ENCODE peak calls at places on chromosomes 3 and 15, in eight cellular contexts. A, O, S, K, V, P, R and U are unnamed samples.

GRCh38 chr3:21620511-21621395 is 130.3 kb downstream of the ZNF385D start:
- DNase-seq in A (no peak), O (peak), S (no peak), K (no peak), V (no peak), P (no peak), R (peak), U (no peak)

GRCh38 chr3:137947120-137947519 is 62.8 kb upstream of the CLDN18 start:
- DNase-seq in A (no peak), O (no peak), S (no peak), K (no peak), V (no peak), P (no peak), R (no peak), U (no peak)

GRCh38 chr15:49742381-49742780 is 121.5 kb downstream of the DTWD1 start:
- DNase-seq in A (no peak), O (no peak), S (no peak), K (no peak), V (no peak), P (no peak), R (no peak), U (no peak)

GRCh38 chr3:188468672-188469071 is 314.7 kb downstream of the LPP start:
- DNase-seq in A (peak), O (no peak), S (no peak), K (no peak), V (peak), P (no peak), R (no peak), U (peak)

GRCh38 chr3:188049890-188050530 is 103.9 kb upstream of the LPP start:
- DNase-seq in A (no peak), O (no peak), S (peak), K (peak), V (no peak), P (peak), R (no peak), U (no peak)

GRCh38 chr3:195147649-195148121 is 123.3 kb downstream of the XXYLT1 start:
- DNase-seq in A (no peak), O (no peak), S (peak), K (peak), V (no peak), P (peak), R (no peak), U (no peak)

GRCh38 chr3:131960324-131960723 is 74.5 kb downstream of the CPNE4 start:
- DNase-seq in A (no peak), O (peak), S (no peak), K (no peak), V (no peak), P (no peak), R (no peak), U (no peak)

GRCh38 chr3:155409336-155409735 is 115.9 kb upstream of the STRIT1 start:
- DNase-seq in A (no peak), O (no peak), S (no peak), K (no peak), V (no peak), P (no peak), R (no peak), U (no peak)

GRCh38 chr3:131917006-131917405 is 117.8 kb downstream of the CPNE4 start:
- DNase-seq in A (no peak), O (peak), S (no peak), K (no peak), V (no peak), P (no peak), R (no peak), U (no peak)

GRCh38 chr15:45529613-45530012 is 7.1 kb upstream of the SLC30A4 start:
- DNase-seq in A (no peak), O (no peak), S (no peak), K (no peak), V (no peak), P (no peak), R (no peak), U (no peak)

GRCh38 chr3:21839181-21839580 is 88.2 kb upstream of the ZNF385D start:
- DNase-seq in A (no peak), O (no peak), S (no peak), K (no peak), V (no peak), P (no peak), R (no peak), U (no peak)

GRCh38 chr15:70475921-70476320 is 287.4 kb downstream of the UACA start:
- DNase-seq in A (no peak), O (no peak), S (no peak), K (no peak), V (no peak), P (no peak), R (no peak), U (no peak)

GRCh38 chr3:145798691-145799550 is 362.1 kb downstream of the PLOD2 start:
- DNase-seq in A (no peak), O (no peak), S (no peak), K (no peak), V (no peak), P (no peak), R (no peak), U (peak)

GRCh38 chr3:9780920-9781319 is 11.2 kb upstream of the CAMK1 start:
- DNase-seq in A (no peak), O (no peak), S (no peak), K (no peak), V (no peak), P (peak), R (no peak), U (no peak)

GRCh38 chr3:43962043-43962442 is 271.3 kb downstream of the ABHD5 start:
- DNase-seq in A (no peak), O (no peak), S (no peak), K (no peak), V (no peak), P (no peak), R (no peak), U (no peak)

GRCh38 chr3:172305552-172305951 is 142.7 kb downstream of the GHSR start:
- DNase-seq in A (no peak), O (peak), S (no peak), K (no peak), V (no peak), P (no peak), R (peak), U (no peak)

GRCh38 chr3:65334045-65334665 is 646.4 kb upstream of the ADAMTS9 start:
- DNase-seq in A (no peak), O (no peak), S (no peak), K (no peak), V (peak), P (no peak), R (no peak), U (peak)

GRCh38 chr15:83323296-83323711 is 38.8 kb upstream of the BNC1 start:
- DNase-seq in A (no peak), O (peak), S (no peak), K (no peak), V (no peak), P (no peak), R (peak), U (no peak)

GRCh38 chr15:53573091-53573490 is 186.4 kb downstream of the WDR72 start:
- DNase-seq in A (no peak), O (peak), S (no peak), K (no peak), V (no peak), P (no peak), R (no peak), U (no peak)

GRCh38 chr15:91100561-91101355 is 701 bp downstream of the SV2B start:
- DNase-seq in A (no peak), O (peak), S (no peak), K (peak), V (no peak), P (no peak), R (no peak), U (no peak)

GRCh38 chr3:172324591-172325203 is 123.6 kb downstream of the GHSR start:
- DNase-seq in A (peak), O (no peak), S (no peak), K (no peak), V (no peak), P (no peak), R (no peak), U (no peak)

GRCh38 chr3:186241910-186242821 is 119.9 kb downstream of the DGKG start:
- DNase-seq in A (peak), O (peak), S (no peak), K (peak), V (peak), P (peak), R (no peak), U (peak)

GRCh38 chr3:62201438-62202035 is 171.8 kb downstream of the FEZF2 start:
- DNase-seq in A (no peak), O (peak), S (no peak), K (no peak), V (peak), P (peak), R (no peak), U (peak)

GRCh38 chr3:99624536-99625236 is 13.7 kb upstream of the COL8A1 start:
- DNase-seq in A (no peak), O (no peak), S (no peak), K (no peak), V (no peak), P (no peak), R (no peak), U (no peak)

GRCh38 chr15:28105224-28105791 is 6.2 kb upstream of the OCA2 start:
- DNase-seq in A (peak), O (no peak), S (no peak), K (no peak), V (no peak), P (no peak), R (no peak), U (no peak)